ENCODE peak calls at places on chromosomes 3 and 15, in six cellular contexts. One of them, this sample, is unnamed.

GRCh38 chr3:50516048-50516871 is 12.8 kb upstream of the CACNA2D2 start:
- DNase-seq in kidney: peak; percentile 89
- DNase-seq in fibroblast of the conjunctiva: no peak
- DNase-seq in activated CD4-positive, alpha-beta T cell treated with anti-CD3 and anti-CD28 coated beads for 24 hours: no peak
- DNase-seq in stimulated activated CD4-positive, alpha-beta T cell treated with anti-CD3 and anti-CD28 coated beads, Interleukin-4, amount 100 ng/mL, for 1 hour: no peak
- DNase-seq in small intestine: no peak
- DNase-seq in this sample: no peak

GRCh38 chr3:29649815-29650547 is 369.1 kb downstream of the RBMS3 start:
- DNase-seq in kidney: no peak
- DNase-seq in fibroblast of the conjunctiva: no peak
- DNase-seq in activated CD4-positive, alpha-beta T cell treated with anti-CD3 and anti-CD28 coated beads for 24 hours: no peak
- DNase-seq in stimulated activated CD4-positive, alpha-beta T cell treated with anti-CD3 and anti-CD28 coated beads, Interleukin-4, amount 100 ng/mL, for 1 hour: no peak
- DNase-seq in small intestine: peak; percentile 2
- DNase-seq in this sample: no peak

GRCh38 chr15:98909968-98910885 is 97.4 kb downstream of the PGPEP1L start:
- DNase-seq in kidney: no peak
- DNase-seq in fibroblast of the conjunctiva: no peak
- DNase-seq in activated CD4-positive, alpha-beta T cell treated with anti-CD3 and anti-CD28 coated beads for 24 hours: no peak
- DNase-seq in stimulated activated CD4-positive, alpha-beta T cell treated with anti-CD3 and anti-CD28 coated beads, Interleukin-4, amount 100 ng/mL, for 1 hour: no peak
- DNase-seq in small intestine: no peak
- DNase-seq in this sample: no peak

GRCh38 chr3:152322756-152323155 is 54.0 kb downstream of the MBNL1 start:
- DNase-seq in kidney: no peak
- DNase-seq in fibroblast of the conjunctiva: peak; percentile 10
- DNase-seq in activated CD4-positive, alpha-beta T cell treated with anti-CD3 and anti-CD28 coated beads for 24 hours: no peak
- DNase-seq in stimulated activated CD4-positive, alpha-beta T cell treated with anti-CD3 and anti-CD28 coated beads, Interleukin-4, amount 100 ng/mL, for 1 hour: no peak
- DNase-seq in small intestine: peak; percentile 23
- DNase-seq in this sample: no peak

GRCh38 chr3:64257096-64257755 is 32.0 kb upstream of the PRICKLE2 start:
- DNase-seq in kidney: no peak
- DNase-seq in fibroblast of the conjunctiva: no peak
- DNase-seq in activated CD4-positive, alpha-beta T cell treated with anti-CD3 and anti-CD28 coated beads for 24 hours: no peak
- DNase-seq in stimulated activated CD4-positive, alpha-beta T cell treated with anti-CD3 and anti-CD28 coated beads, Interleukin-4, amount 100 ng/mL, for 1 hour: no peak
- DNase-seq in small intestine: no peak
- DNase-seq in this sample: no peak

GRCh38 chr3:194905696-194906095 is 220.0 kb downstream of the FAM43A start:
- DNase-seq in kidney: no peak
- DNase-seq in fibroblast of the conjunctiva: no peak
- DNase-seq in activated CD4-positive, alpha-beta T cell treated with anti-CD3 and anti-CD28 coated beads for 24 hours: no peak
- DNase-seq in stimulated activated CD4-positive, alpha-beta T cell treated with anti-CD3 and anti-CD28 coated beads, Interleukin-4, amount 100 ng/mL, for 1 hour: no peak
- DNase-seq in small intestine: no peak
- DNase-seq in this sample: no peak

GRCh38 chr3:9247361-9248231 is 1.9 kb downstream of the SRGAP3 start:
- DNase-seq in kidney: peak; percentile 81
- DNase-seq in fibroblast of the conjunctiva: no peak
- DNase-seq in activated CD4-positive, alpha-beta T cell treated with anti-CD3 and anti-CD28 coated beads for 24 hours: no peak
- DNase-seq in stimulated activated CD4-positive, alpha-beta T cell treated with anti-CD3 and anti-CD28 coated beads, Interleukin-4, amount 100 ng/mL, for 1 hour: no peak
- DNase-seq in small intestine: peak; percentile 6
- DNase-seq in this sample: no peak

GRCh38 chr15:80507638-80508316 is 103.6 kb downstream of the ARNT2 start:
- DNase-seq in kidney: no peak
- DNase-seq in fibroblast of the conjunctiva: peak; percentile 77
- DNase-seq in activated CD4-positive, alpha-beta T cell treated with anti-CD3 and anti-CD28 coated beads for 24 hours: no peak
- DNase-seq in stimulated activated CD4-positive, alpha-beta T cell treated with anti-CD3 and anti-CD28 coated beads, Interleukin-4, amount 100 ng/mL, for 1 hour: no peak
- DNase-seq in small intestine: no peak
- DNase-seq in this sample: no peak

GRCh38 chr3:1734494-1735122 is 364.1 kb upstream of the CNTN4 start:
- DNase-seq in kidney: no peak
- DNase-seq in fibroblast of the conjunctiva: no peak
- DNase-seq in activated CD4-positive, alpha-beta T cell treated with anti-CD3 and anti-CD28 coated beads for 24 hours: no peak
- DNase-seq in stimulated activated CD4-positive, alpha-beta T cell treated with anti-CD3 and anti-CD28 coated beads, Interleukin-4, amount 100 ng/mL, for 1 hour: no peak
- DNase-seq in small intestine: no peak
- DNase-seq in this sample: no peak

GRCh38 chr3:51860703-51861665 is at the start of gene IQCF2:
- DNase-seq in kidney: no peak
- DNase-seq in fibroblast of the conjunctiva: no peak
- DNase-seq in activated CD4-positive, alpha-beta T cell treated with anti-CD3 and anti-CD28 coated beads for 24 hours: no peak
- DNase-seq in stimulated activated CD4-positive, alpha-beta T cell treated with anti-CD3 and anti-CD28 coated beads, Interleukin-4, amount 100 ng/mL, for 1 hour: no peak
- DNase-seq in small intestine: no peak
- DNase-seq in this sample: no peak

GRCh38 chr3:60594025-60594424 is 657.2 kb downstream of the FHIT start:
- DNase-seq in kidney: peak; percentile 72
- DNase-seq in fibroblast of the conjunctiva: peak; percentile 77
- DNase-seq in activated CD4-positive, alpha-beta T cell treated with anti-CD3 and anti-CD28 coated beads for 24 hours: no peak
- DNase-seq in stimulated activated CD4-positive, alpha-beta T cell treated with anti-CD3 and anti-CD28 coated beads, Interleukin-4, amount 100 ng/mL, for 1 hour: no peak
- DNase-seq in small intestine: no peak
- DNase-seq in this sample: no peak

This sample was measured in activated effector memory CD4-positive, alpha-beta T cell treated with anti-CD3 and anti-CD28 coated beads, Interleukin-2, amount 50 U/mL, for 16 hours.